ENCODE peak calls at places on chromosomes 7 and 10, in six cellular contexts. N, V, J, U, G and O are unnamed samples.

GRCh38 chr10:3776796-3777571 is 8.0 kb downstream of the KLF6 start:
- DNase-seq in J (no peak), N (no peak), G (no peak), V (no peak), U (no peak), O (peak)

GRCh38 chr7:148299335-148299734 is 291.2 kb upstream of the C7orf33 start:
- DNase-seq in N (no peak), G (no peak), U (no peak), V (no peak), J (no peak), O (no peak)

GRCh38 chr7:79272066-79272669 is 181.3 kb downstream of the MAGI2 start:
- DNase-seq in N (peak), V (peak), U (no peak), G (no peak), J (peak), O (peak)

GRCh38 chr7:41029072-41029492 is 673.8 kb downstream of the INHBA start:
- DNase-seq in J (no peak), G (peak), N (no peak), V (no peak), U (no peak), O (no peak)

GRCh38 chr7:99028261-99028971 is 115.5 kb downstream of the SMURF1 start:
- DNase-seq in U (no peak), G (no peak), V (no peak), N (no peak), J (no peak), O (no peak)

GRCh38 chr7:145644426-145645154 is 472.0 kb upstream of the CNTNAP2 start:
- DNase-seq in N (no peak), G (no peak), U (no peak), V (no peak), J (no peak), O (no peak)

GRCh38 chr10:23413629-23414089 is 25.2 kb upstream of the OTUD1 start:
- DNase-seq in G (no peak), N (no peak), U (no peak), V (no peak), J (peak), O (no peak)

GRCh38 chr10:88164471-88164870 is 301.0 kb downstream of the PTEN start:
- DNase-seq in U (no peak), G (no peak), J (no peak), V (no peak), N (no peak), O (no peak)

GRCh38 chr10:44673245-44673999 is 237.7 kb upstream of the TMEM72 start:
- DNase-seq in V (peak), N (no peak), G (no peak), J (no peak), U (no peak), O (no peak)

GRCh38 chr10:12852732-12853131 is 148.8 kb downstream of the CCDC3 start:
- DNase-seq in V (no peak), G (no peak), J (no peak), N (no peak), U (no peak), O (no peak)

GRCh38 chr10:112956631-112957350 is 6.7 kb downstream of the TCF7L2 start:
- DNase-seq in N (no peak), G (no peak), V (no peak), U (no peak), J (no peak), O (no peak)

GRCh38 chr7:318476-319266 is 28.7 kb downstream of the FOXL3 start:
- DNase-seq in G (no peak), V (no peak), U (no peak), J (no peak), N (no peak), O (no peak)